ENCODE peak calls at places on chromosomes 4 and X, in nine cellular contexts. N is GM23338, Q is stomach, V is GM12892, F is suprapubic skin, G is upper lobe of left lung, C is endothelial cell of umbilical vein, D is prostate gland, S is H1. Z is an unnamed sample.

GRCh38 chr4:2671267-2671895 is 84.8 kb downstream of the TNIP2 start:
- DNase-seq in N (no peak), Q (peak), V (no peak), F (no peak), G (no peak), C (no peak), D (no peak), S (no peak), Z (no peak)

GRCh38 chrX:148499638-148500427 is 584 bp upstream of the AFF2 start:
- DNase-seq in N (peak), Q (no peak), V (no peak), F (no peak), G (no peak), C (no peak), D (no peak), S (no peak), Z (no peak)

GRCh38 chrX:42616981-42617380 is 161.0 kb downstream of the PPP1R2C start:
- DNase-seq in N (no peak), Q (no peak), V (no peak), F (no peak), G (no peak), C (no peak), D (no peak), S (no peak), Z (no peak)

GRCh38 chr4:16024009-16024408 is 59.8 kb downstream of the PROM1 start:
- DNase-seq in N (no peak), Q (no peak), V (no peak), F (no peak), G (no peak), C (peak), D (no peak), S (no peak), Z (no peak)

GRCh38 chrX:122596998-122597397 is 587.1 kb upstream of the GRIA3 start:
- DNase-seq in N (no peak), Q (no peak), V (no peak), F (no peak), G (no peak), C (no peak), D (no peak), S (no peak), Z (no peak)

GRCh38 chr4:18234108-18234507 is 212.6 kb upstream of the LCORL start:
- DNase-seq in N (no peak), Q (no peak), V (no peak), F (no peak), G (no peak), C (no peak), D (no peak), S (no peak), Z (no peak)

GRCh38 chrX:109393859-109394258 is 88.0 kb downstream of the GUCY2F start:
- DNase-seq in N (peak), Q (no peak), V (no peak), F (no peak), G (no peak), C (no peak), D (no peak), S (no peak), Z (no peak)

GRCh38 chrX:70166601-70167590 is 10.4 kb upstream of the DGAT2L6 start:
- DNase-seq in N (no peak), Q (no peak), V (no peak), F (no peak), G (no peak), C (peak), D (no peak), S (no peak), Z (no peak)

GRCh38 chr4:10023050-10023419 is 1.7 kb upstream of the SLC2A9 start:
- DNase-seq in N (no peak), Q (no peak), V (no peak), F (peak), G (no peak), C (no peak), D (no peak), S (no peak), Z (no peak)

GRCh38 chrX:49103637-49104036 is 19.9 kb downstream of the GPKOW start:
- DNase-seq in N (no peak), Q (no peak), V (no peak), F (no peak), G (no peak), C (no peak), D (no peak), S (no peak), Z (no peak)

GRCh38 chr4:127623755-127624087 is 9.0 kb upstream of the INTU start:
- DNase-seq in N (peak), Q (no peak), V (no peak), F (no peak), G (no peak), C (peak), D (no peak), S (no peak), Z (no peak)

GRCh38 chr4:165464813-165465381 is 86.1 kb downstream of the CPE start:
- DNase-seq in N (peak), Q (no peak), V (no peak), F (no peak), G (peak), C (peak), D (no peak), S (no peak), Z (peak)

GRCh38 chr4:69088473-69088872 is 7.8 kb upstream of the UGT2B7 start:
- DNase-seq in N (no peak), Q (no peak), V (no peak), F (no peak), G (no peak), C (no peak), D (no peak), S (no peak), Z (no peak)

GRCh38 chrX:39170432-39170831 is 369.2 kb downstream of the MID1IP1 start:
- DNase-seq in N (no peak), Q (no peak), V (no peak), F (no peak), G (no peak), C (no peak), D (no peak), S (no peak), Z (no peak)

GRCh38 chr4:37685211-37685725 is 908 bp downstream of the RELL1 start:
- DNase-seq in N (peak), Q (no peak), V (no peak), F (no peak), G (no peak), C (peak), D (no peak), S (no peak), Z (no peak)

GRCh38 chr4:16844796-16845586 is 53.5 kb downstream of the LDB2 start:
- DNase-seq in N (no peak), Q (no peak), V (no peak), F (no peak), G (no peak), C (no peak), D (no peak), S (no peak), Z (no peak)

GRCh38 chr4:19580090-19580489 is 671.6 kb upstream of the SLIT2 start:
- DNase-seq in N (no peak), Q (no peak), V (no peak), F (no peak), G (no peak), C (no peak), D (no peak), S (no peak), Z (peak)

GRCh38 chr4:111854494-111855087 is 290.7 kb upstream of the FAM241A start:
- DNase-seq in N (peak), Q (no peak), V (no peak), F (no peak), G (no peak), C (peak), D (peak), S (no peak), Z (peak)

GRCh38 chr4:25131925-25132324 is 28.3 kb downstream of the SEPSECS start:
- DNase-seq in N (peak), Q (no peak), V (no peak), F (no peak), G (no peak), C (no peak), D (no peak), S (no peak), Z (no peak)

GRCh38 chr4:42371306-42372063 is 25.8 kb upstream of the SHISA3 start:
- DNase-seq in N (peak), Q (no peak), V (no peak), F (no peak), G (no peak), C (peak), D (no peak), S (no peak), Z (peak)

DNA sequence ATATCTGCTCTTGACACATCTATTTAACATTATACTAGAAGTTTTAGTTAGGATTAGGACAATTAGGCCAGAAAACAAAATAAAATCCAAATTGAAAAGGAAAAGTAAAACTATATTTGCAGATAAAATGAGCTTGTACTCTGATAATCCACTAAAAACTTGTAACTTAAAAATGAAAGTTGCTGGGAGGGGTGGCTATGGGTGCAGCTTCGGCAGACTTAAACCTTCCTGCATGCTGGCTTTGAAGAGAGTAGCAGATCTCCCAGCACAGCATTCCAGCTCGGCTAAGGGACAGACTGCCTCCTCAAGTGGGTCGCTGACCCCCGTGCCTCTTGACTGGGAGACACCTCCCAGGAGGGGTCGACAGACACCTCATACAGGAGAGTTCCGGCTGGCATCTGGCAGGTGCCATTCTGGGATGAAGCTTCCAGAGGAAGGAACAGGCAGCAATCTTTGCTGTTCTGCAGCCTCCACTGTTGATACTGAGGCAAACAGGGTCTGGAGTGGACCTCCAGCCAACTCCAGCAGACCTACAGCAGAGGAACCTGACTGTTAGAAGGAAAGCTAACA is 2379.9 kb downstream of the ARAP2 start:
- DNase-seq in N (no peak), Q (no peak), V (no peak), F (no peak), G (no peak), C (no peak), D (no peak), S (no peak), Z (no peak)
- TF ChIP-seq POLR2AphosphoS5 in N (no peak), Q (no peak), V (no peak), F (no peak), G (no peak), C (no peak), D (no peak), S (no peak), Z (no peak)

GRCh38 chrX:119760026-119760902 is 1.9 kb downstream of the SOWAHD start:
- DNase-seq in N (no peak), Q (no peak), V (no peak), F (no peak), G (no peak), C (no peak), D (no peak), S (no peak), Z (no peak)
- TF ChIP-seq POLR2AphosphoS5 in N (no peak), Q (no peak), V (no peak), F (no peak), G (no peak), C (no peak), D (no peak), S (no peak), Z (no peak)

DNA sequence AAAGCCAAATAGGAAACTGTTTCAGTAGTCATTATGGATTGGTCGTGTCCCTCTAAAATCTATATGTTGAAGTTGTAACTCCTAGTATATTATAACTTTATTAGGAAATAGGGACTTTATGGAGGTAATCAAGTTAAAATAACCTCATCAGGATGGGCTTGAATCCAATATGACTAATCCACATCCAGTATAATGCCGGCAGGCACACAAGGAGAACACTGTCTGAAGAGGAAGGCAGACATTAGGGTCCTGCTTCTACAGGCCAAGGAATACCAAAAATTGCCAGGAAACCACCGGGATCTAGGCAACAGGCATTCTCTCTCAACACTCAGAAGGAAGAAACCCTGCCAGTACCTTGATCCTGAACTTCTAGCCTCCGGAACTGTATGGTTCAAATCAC is 130.3 kb downstream of the ATP10D start:
- DNase-seq in N (no peak), Q (no peak), V (no peak), F (no peak), G (no peak), C (no peak), D (no peak), S (no peak), Z (no peak)
- TF ChIP-seq POLR2AphosphoS5 in N (no peak), Q (no peak), V (no peak), F (no peak), G (no peak), C (no peak), D (no peak), S (no peak), Z (no peak)

GRCh38 chrX:45756562-45756961 is 555.9 kb upstream of the DIPK2B start:
- DNase-seq in N (no peak), Q (no peak), V (no peak), F (no peak), G (no peak), C (peak), D (peak), S (no peak), Z (no peak)

GRCh38 chrX:45758738-45759397 is 558.2 kb upstream of the DIPK2B start:
- DNase-seq in N (no peak), Q (no peak), V (no peak), F (no peak), G (no peak), C (no peak), D (no peak), S (no peak), Z (no peak)

GRCh38 chrX:45760187-45760742 is 559.6 kb upstream of the DIPK2B start:
- DNase-seq in N (no peak), Q (no peak), V (no peak), F (no peak), G (no peak), C (no peak), D (no peak), S (no peak), Z (no peak)

GRCh38 chrX:45757272-45757671 is 556.6 kb upstream of the DIPK2B start:
- DNase-seq in N (no peak), Q (no peak), V (no peak), F (no peak), G (no peak), C (no peak), D (no peak), S (no peak), Z (no peak)

GRCh38 chrX:45758319-45758718 is 557.6 kb upstream of the DIPK2B start:
- DNase-seq in N (no peak), Q (no peak), V (no peak), F (no peak), G (peak), C (peak), D (no peak), S (no peak), Z (no peak)
- TF ChIP-seq POLR2AphosphoS5 in N (no peak), Q (no peak), V (no peak), F (no peak), G (no peak), C (peak), D (no peak), S (no peak), Z (no peak)

GRCh38 chr4:184448828-184449227 is 25.5 kb downstream of the IRF2 start:
- DNase-seq in N (no peak), Q (no peak), V (no peak), F (no peak), G (peak), C (peak), D (no peak), S (no peak), Z (no peak)
- TF ChIP-seq POLR2AphosphoS5 in N (no peak), Q (no peak), V (no peak), F (no peak), G (no peak), C (no peak), D (peak), S (no peak), Z (no peak)

GRCh38 chr4:81471361-81472248 is at the start of gene RASGEF1B:
- DNase-seq in N (peak), Q (peak), V (peak), F (peak), G (peak), C (peak), D (peak), S (peak), Z (no peak)
- TF ChIP-seq POLR2AphosphoS5 in N (no peak), Q (no peak), V (no peak), F (peak), G (peak), C (no peak), D (peak), S (peak), Z (peak)

GRCh38 chr4:6183740-6184139 is 16.6 kb downstream of the JAKMIP1 start:
- DNase-seq in N (no peak), Q (no peak), V (no peak), F (no peak), G (no peak), C (no peak), D (no peak), S (no peak), Z (no peak)
- TF ChIP-seq POLR2AphosphoS5 in N (no peak), Q (no peak), V (peak), F (no peak), G (no peak), C (no peak), D (no peak), S (no peak), Z (no peak)

GRCh38 chr4:40887690-40888089 is 137.9 kb downstream of the NSUN7 start:
- DNase-seq in N (no peak), Q (no peak), V (no peak), F (no peak), G (peak), C (no peak), D (no peak), S (no peak), Z (no peak)
- TF ChIP-seq POLR2AphosphoS5 in N (no peak), Q (no peak), V (no peak), F (no peak), G (no peak), C (no peak), D (no peak), S (no peak), Z (no peak)

DNA sequence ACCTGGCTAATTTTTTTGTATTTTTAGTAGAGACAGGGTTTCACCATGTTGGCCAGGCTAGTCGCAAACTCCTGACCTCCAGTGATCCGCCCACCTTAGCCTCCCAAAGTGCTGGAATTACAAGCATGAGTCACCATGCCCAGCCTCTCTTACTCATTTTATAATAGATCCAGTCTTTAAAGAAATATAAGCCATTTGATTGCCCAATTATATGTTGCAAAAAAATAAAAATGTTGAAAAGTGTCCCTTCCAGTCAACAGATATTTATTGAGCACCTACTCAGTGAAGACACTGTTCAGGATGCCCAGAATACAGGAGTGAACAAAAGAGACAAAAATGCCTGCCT is 44.7 kb downstream of the PALLD start:
- DNase-seq in N (no peak), Q (no peak), V (no peak), F (no peak), G (no peak), C (no peak), D (no peak), S (no peak), Z (no peak)
- TF ChIP-seq POLR2AphosphoS5 in N (no peak), Q (no peak), V (no peak), F (no peak), G (no peak), C (no peak), D (no peak), S (no peak), Z (no peak)

Z was measured in SK-N-MC.